ENCODE peak calls at places on chromosome 4, in six cellular contexts. Z is MM.1S, L is A549, U is vagina, G is uterus, V is Peyer's patch. F is an unnamed sample.
A peak's percentile ranks its signal among the peaks of the same experiment; 100 is the strongest.

GRCh38 chr4:44738615-44739014 is 12.3 kb upstream of the GNPDA2 start:
- DNase-seq in Z (peak; percentile 14), L (peak; percentile 4), U (no peak), G (no peak), V (no peak), F (no peak)

GRCh38 chr4:141046255-141046654 is 87.0 kb downstream of the RNF150 start:
- DNase-seq in Z (no peak), L (peak; percentile 8), U (no peak), G (no peak), V (no peak), F (peak; percentile 100)

GRCh38 chr4:3501825-3502425 is 30.3 kb downstream of the LRPAP1 start:
- DNase-seq in Z (no peak), L (no peak), U (no peak), G (no peak), V (no peak), F (no peak)

GRCh38 chr4:177107288-177107901 is 202.3 kb upstream of the NEIL3 start:
- DNase-seq in Z (no peak), L (no peak), U (no peak), G (no peak), V (no peak), F (peak; percentile 10)

GRCh38 chr4:90071289-90072235 is 55.6 kb upstream of the CCSER1 start:
- DNase-seq in Z (no peak), L (no peak), U (no peak), G (no peak), V (no peak), F (no peak)

GRCh38 chr4:105129286-105129685 is 17.4 kb upstream of the TET2 start:
- DNase-seq in Z (no peak), L (no peak), U (no peak), G (no peak), V (no peak), F (no peak)

GRCh38 chr4:142743071-142743825 is 102.9 kb downstream of the INPP4B start:
- DNase-seq in Z (no peak), L (no peak), U (no peak), G (no peak), V (no peak), F (peak; percentile 83)

GRCh38 chr4:52377563-52377962 is 281.5 kb downstream of the USP46 start:
- DNase-seq in Z (no peak), L (no peak), U (no peak), G (no peak), V (no peak), F (no peak)

GRCh38 chr4:61543976-61544375 is 343.9 kb downstream of the ADGRL3 start:
- DNase-seq in Z (no peak), L (no peak), U (no peak), G (no peak), V (no peak), F (no peak)

GRCh38 chr4:19729873-19730735 is 521.6 kb upstream of the SLIT2 start:
- DNase-seq in Z (no peak), L (no peak), U (no peak), G (no peak), V (no peak), F (peak; percentile 9)

GRCh38 chr4:6898763-6899162 is 10.9 kb upstream of the TBC1D14 start:
- DNase-seq in Z (no peak), L (no peak), U (no peak), G (no peak), V (no peak), F (no peak)

GRCh38 chr4:102809691-102810090 is 17.7 kb downstream of the UBE2D3 start:
- DNase-seq in Z (no peak), L (no peak), U (no peak), G (no peak), V (no peak), F (peak; percentile 44)

GRCh38 chr4:17489123-17489522 is 22.8 kb downstream of the QDPR start:
- DNase-seq in Z (no peak), L (no peak), U (no peak), G (no peak), V (no peak), F (no peak)

GRCh38 chr4:2419814-2420213 is 1.1 kb downstream of the CFAP99 start:
- DNase-seq in Z (no peak), L (no peak), U (no peak), G (no peak), V (no peak), F (no peak)

GRCh38 chr4:61532324-61532723 is 332.2 kb downstream of the ADGRL3 start:
- DNase-seq in Z (no peak), L (no peak), U (no peak), G (no peak), V (no peak), F (peak; percentile 85)

GRCh38 chr4:139978692-139979091 is 175.3 kb downstream of the MAML3 start:
- DNase-seq in Z (peak; percentile 79), L (no peak), U (no peak), G (no peak), V (peak; percentile 42), F (no peak)

GRCh38 chr4:41136456-41136855 is 77.9 kb downstream of the APBB2 start:
- DNase-seq in Z (no peak), L (no peak), U (no peak), G (no peak), V (no peak), F (no peak)
- H3K4me1 ChIP-seq in Z (no peaks in the 10 kb centered on the region), L (peaks cover 21% of the 10 kb centered on the region), U (peaks cover 38% of the 10 kb centered on the region), G (peaks cover 3% of the 10 kb centered on the region), V (peaks cover 7% of the 10 kb centered on the region), F (no peaks in the 10 kb centered on the region)

GRCh38 chr4:40452490-40452813 is 117.3 kb downstream of the CHRNA9 start:
- DNase-seq in Z (no peak), L (no peak), U (no peak), G (no peak), V (no peak), F (no peak)

GRCh38 chr4:40453912-40454311 is 118.8 kb downstream of the CHRNA9 start:
- DNase-seq in Z (no peak), L (no peak), U (no peak), G (no peak), V (no peak), F (no peak)

GRCh38 chr4:40458109-40458508 is 123.0 kb downstream of the CHRNA9 start:
- DNase-seq in Z (no peak), L (peak; percentile 56), U (no peak), G (no peak), V (no peak), F (no peak)

GRCh38 chr4:40454816-40455215 is 119.7 kb downstream of the CHRNA9 start:
- DNase-seq in Z (no peak), L (no peak), U (no peak), G (no peak), V (no peak), F (no peak)

GRCh38 chr4:40455340-40455902 is 120.3 kb downstream of the CHRNA9 start:
- DNase-seq in Z (no peak), L (peak; percentile 58), U (no peak), G (no peak), V (no peak), F (no peak)
- H3K4me1 ChIP-seq in Z (peaks cover 10% of the 10 kb centered on the region), L (peaks cover 78% of the 10 kb centered on the region), U (peaks cover 16% of the 10 kb centered on the region), G (no peaks in the 10 kb centered on the region), V (peaks cover 25% of the 10 kb centered on the region), F (no peaks in the 10 kb centered on the region)

GRCh38 chr4:120130786-120131185 is 64.1 kb upstream of the MAD2L1 start:
- DNase-seq in Z (no peak), L (no peak), U (no peak), G (no peak), V (no peak), F (no peak)
- H3K4me1 ChIP-seq in Z (no peaks in the 10 kb centered on the region), L (no peaks in the 10 kb centered on the region), U (no peaks in the 10 kb centered on the region), G (no peaks in the 10 kb centered on the region), V (no peaks in the 10 kb centered on the region), F (no peaks in the 10 kb centered on the region)

DNA sequence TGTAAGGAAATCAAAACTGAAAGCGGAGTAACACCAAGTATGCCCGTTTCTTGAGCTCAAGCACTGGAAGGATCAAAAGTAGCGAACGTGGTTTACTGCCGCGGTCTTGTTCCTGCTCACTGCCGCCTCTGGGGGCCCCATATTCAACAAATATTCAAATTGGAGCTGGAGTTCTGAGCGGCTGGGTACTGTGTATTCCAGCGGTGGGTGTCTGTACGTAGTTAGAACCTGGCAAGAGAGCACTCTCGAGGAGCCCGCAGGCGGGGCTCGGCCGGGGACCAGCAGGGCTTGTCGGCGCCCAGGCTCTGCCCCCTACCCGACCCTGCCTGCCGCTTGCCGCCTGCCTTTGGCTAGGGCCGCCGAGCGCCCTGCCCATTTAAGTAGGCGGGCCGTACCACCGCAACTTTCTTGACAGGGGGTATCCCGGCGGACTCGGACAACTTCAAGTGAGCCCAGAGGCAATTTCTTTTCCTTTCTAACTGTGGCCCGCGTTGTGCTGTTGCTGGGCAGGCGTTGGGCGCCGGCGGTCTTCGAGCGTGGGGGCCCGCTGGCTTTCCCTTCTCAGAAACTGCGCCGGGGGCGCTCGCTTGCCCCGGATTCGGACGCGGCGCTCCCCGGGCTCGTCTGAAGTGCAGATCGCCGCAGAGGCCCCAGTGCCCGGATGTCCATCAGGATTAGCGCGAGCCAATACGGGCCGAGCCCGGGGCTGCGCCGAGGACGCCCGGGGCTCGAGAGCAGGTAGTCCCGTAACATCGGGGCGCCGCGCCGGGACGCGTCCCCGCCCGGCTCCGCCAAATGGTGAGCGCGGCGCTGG is 71.9 kb downstream of the AFF1 start:
- DNase-seq in Z (peak; percentile 92), L (peak; percentile 90), U (no peak), G (peak; percentile 90), V (peak; percentile 93), F (peak; percentile 93)
- H3K4me1 ChIP-seq in Z (peaks cover 42% of the 10 kb centered on the region), L (peaks cover 45% of the 10 kb centered on the region), U (peaks cover 50% of the 10 kb centered on the region), G (no peaks in the 10 kb centered on the region), V (peaks cover 34% of the 10 kb centered on the region), F (peaks cover 6% of the 10 kb centered on the region)

GRCh38 chr4:26937567-26937966 is 76.9 kb downstream of the STIM2 start:
- DNase-seq in Z (no peak), L (no peak), U (no peak), G (no peak), V (no peak), F (no peak)
- H3K4me1 ChIP-seq in Z (no peaks in the 10 kb centered on the region), L (peaks cover 4% of the 10 kb centered on the region), U (no peaks in the 10 kb centered on the region), G (no peaks in the 10 kb centered on the region), V (peaks cover 11% of the 10 kb centered on the region), F (peaks cover 6% of the 10 kb centered on the region)

DNA sequence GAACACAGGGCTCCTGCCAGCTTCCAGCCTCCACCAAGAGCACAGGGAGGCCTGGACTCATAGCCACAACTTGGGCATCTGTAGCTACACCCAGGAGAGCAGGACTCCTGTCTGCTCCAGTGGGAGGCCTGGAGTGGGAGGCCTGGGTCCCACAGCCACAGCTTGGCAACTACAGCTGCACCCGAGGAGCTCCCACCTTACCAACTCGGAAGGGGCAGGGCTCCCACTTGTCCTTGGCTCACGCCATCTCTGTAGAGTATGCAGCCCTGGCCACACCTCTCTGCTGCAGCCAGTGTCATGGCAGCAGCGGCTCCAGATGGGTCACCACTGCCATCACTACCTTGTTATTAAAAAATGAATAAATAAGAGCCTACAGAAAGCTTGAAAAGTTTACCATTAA is 45.5 kb downstream of the ARAP2 start:
- DNase-seq in Z (no peak), L (no peak), U (no peak), G (no peak), V (no peak), F (no peak)
- H3K4me1 ChIP-seq in Z (peaks cover 5% of the 10 kb centered on the region), L (no peaks in the 10 kb centered on the region), U (no peaks in the 10 kb centered on the region), G (no peaks in the 10 kb centered on the region), V (no peaks in the 10 kb centered on the region), F (no peaks in the 10 kb centered on the region)

GRCh38 chr4:151606061-151606460 is 154.7 kb downstream of the GATB start:
- DNase-seq in Z (no peak), L (no peak), U (no peak), G (no peak), V (no peak), F (no peak)
- H3K4me1 ChIP-seq in Z (no peaks in the 10 kb centered on the region), L (no peaks in the 10 kb centered on the region), U (no peaks in the 10 kb centered on the region), G (no peaks in the 10 kb centered on the region), V (no peaks in the 10 kb centered on the region), F (no peaks in the 10 kb centered on the region)

DNA sequence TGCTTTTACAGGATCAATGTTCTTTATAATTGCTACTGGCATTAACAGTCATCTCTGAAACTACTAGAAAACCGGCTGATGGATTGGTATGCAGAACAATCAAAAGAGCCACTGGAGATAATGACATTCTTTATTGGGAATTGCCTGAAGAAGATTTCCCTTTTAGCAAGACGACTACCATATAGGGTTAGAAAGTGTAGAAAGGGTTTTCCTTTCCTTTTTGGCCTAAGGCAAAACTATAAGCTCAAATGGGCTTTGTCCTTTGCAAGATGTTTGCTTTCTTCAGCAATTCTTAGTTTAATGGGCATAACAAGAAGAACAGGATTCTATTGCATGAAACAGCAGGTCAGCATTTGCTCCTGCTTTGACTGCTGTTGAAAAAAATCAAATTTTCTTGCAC is 214.2 kb upstream of the PCDH10 start:
- DNase-seq in Z (no peak), L (no peak), U (no peak), G (no peak), V (no peak), F (no peak)
- H3K4me1 ChIP-seq in Z (no peaks in the 10 kb centered on the region), L (no peaks in the 10 kb centered on the region), U (no peaks in the 10 kb centered on the region), G (no peaks in the 10 kb centered on the region), V (no peaks in the 10 kb centered on the region), F (no peaks in the 10 kb centered on the region)